ENCODE peak calls at places on chromosomes 11 and 22, in nine cellular contexts. Q is natural killer cell treated with Interleukin-12 subunit alpha and Interleukin-12 subunit beta and Interleukin-15 and Interleukin-18, amount 100 ng/mL, for 72 hours; N is cardiac muscle cell; G is anterior cingulate cortex; F is NCI-H1436; A is HFFc6; I is activated CD4-positive, alpha-beta T cell treated with anti-CD3 and anti-CD28 coated beads, Interleukin-2, amount 10 ng/mL, durations not matched to agents 7 days and 5 days; Z is iris pigment epithelial cell; T is dorsolateral prefrontal cortex. C is an unnamed sample.

GRCh38 chr11:6576471-6577373 is 26.7 kb downstream of the RRP8 start:
- DNase-seq in Q (no peak), N (no peak), G (peak), F (no peak), A (peak), I (no peak), Z (peak), T (peak), C (peak)

GRCh38 chr11:22807855-22808558 is 21.6 kb downstream of the SVIP start:
- DNase-seq in Q (no peak), N (no peak), G (no peak), F (no peak), A (no peak), I (no peak), Z (peak), T (no peak), C (no peak)

GRCh38 chr11:115477410-115477809 is 26.8 kb downstream of the CADM1 start:
- DNase-seq in Q (no peak), N (no peak), G (no peak), F (no peak), A (no peak), I (no peak), Z (no peak), T (no peak), C (no peak)

GRCh38 chr22:37242395-37242918 is 1.6 kb downstream of the RAC2 start:
- DNase-seq in Q (peak), N (no peak), G (no peak), F (no peak), A (no peak), I (peak), Z (peak), T (no peak), C (peak)

GRCh38 chr11:35272391-35272821 is 133.4 kb downstream of the CD44 start:
- DNase-seq in Q (peak), N (no peak), G (peak), F (no peak), A (no peak), I (peak), Z (no peak), T (no peak), C (no peak)

GRCh38 chr11:69908511-69909220 is 89.5 kb upstream of the FGF3 start:
- DNase-seq in Q (no peak), N (no peak), G (no peak), F (no peak), A (no peak), I (no peak), Z (no peak), T (no peak), C (no peak)

GRCh38 chr11:86360775-86361395 is 13.8 kb upstream of the CCDC81 start:
- DNase-seq in Q (no peak), N (peak), G (no peak), F (no peak), A (peak), I (no peak), Z (peak), T (no peak), C (peak)

GRCh38 chr11:102929966-102930365 is 25.6 kb downstream of the MMP13 start:
- DNase-seq in Q (no peak), N (no peak), G (no peak), F (no peak), A (no peak), I (no peak), Z (no peak), T (no peak), C (no peak)

C was measured in foreskin fibroblast.